ENCODE peak calls at places on chromosomes 7 and 10, in eight cellular contexts. F is GM03348; R is M059J; O is NCI-H1417; P is H7; N is GM18507; D is SW 1271; H is naive thymus-derived CD8-positive, alpha-beta T cell. A is an unnamed sample.

GRCh38 chr7:67551027-67551426 is 554.4 kb downstream of the TYW1 start:
- DNase-seq in H (no peak), N (no peak), O (no peak), F (no peak), P (no peak), R (no peak), D (no peak), A (no peak)

GRCh38 chr7:1460757-1461639 is 1.7 kb upstream of the MICALL2 start:
- DNase-seq in O (peak; percentile 45), R (peak; percentile 74), D (no peak), H (no peak), F (peak; percentile 64), P (peak; percentile 93), N (no peak), A (peak; percentile 83)

GRCh38 chr7:10940748-10941358 is 32.8 kb upstream of the PHF14 start:
- DNase-seq in R (no peak), P (peak; percentile 6), D (no peak), O (peak; percentile 90), N (no peak), H (no peak), F (no peak), A (peak; percentile 19)

GRCh38 chr7:151459726-151460473 is 20.0 kb upstream of the CRYGN start:
- DNase-seq in H (no peak), P (peak; percentile 67), O (no peak), N (no peak), F (peak; percentile 90), D (no peak), R (peak; percentile 95), A (no peak)

GRCh38 chr7:131015131-131015954 is 281.3 kb upstream of the KLF14 start:
- DNase-seq in R (peak; percentile 91), O (peak; percentile 42), N (no peak), P (no peak), H (no peak), D (peak; percentile 38), F (peak; percentile 38), A (no peak)

GRCh38 chr10:117790621-117791020 is 248.1 kb downstream of the EMX2 start:
- DNase-seq in N (no peak), O (no peak), H (no peak), D (no peak), P (no peak), R (no peak), F (no peak), A (no peak)

GRCh38 chr7:91459539-91459938 is 195.3 kb downstream of the FZD1 start:
- DNase-seq in P (no peak), R (no peak), H (no peak), D (no peak), F (no peak), O (no peak), N (no peak), A (no peak)

GRCh38 chr7:34158754-34159153 is 253.4 kb downstream of the BMPER start:
- DNase-seq in N (no peak), D (no peak), P (peak; percentile 43), F (no peak), H (no peak), R (peak; percentile 27), O (no peak), A (no peak)

GRCh38 chr7:69659964-69660363 is 61.7 kb downstream of the AUTS2 start:
- DNase-seq in O (peak; percentile 15), H (no peak), N (no peak), P (no peak), F (peak; percentile 63), D (no peak), R (peak; percentile 24), A (no peak)

GRCh38 chr7:101678713-101679112 is 49.6 kb upstream of the MYL10 start:
- DNase-seq in F (peak; percentile 41), O (no peak), R (peak; percentile 95), H (no peak), P (peak; percentile 36), N (no peak), D (no peak), A (no peak)

GRCh38 chr7:72211175-72211574 is 201.0 kb downstream of the CALN1 start:
- DNase-seq in F (no peak), H (no peak), P (no peak), O (no peak), N (no peak), D (no peak), R (peak; percentile 46), A (no peak)

GRCh38 chr10:132439025-132439388 is 42.0 kb downstream of the PWWP2B start:
- DNase-seq in H (no peak), D (no peak), R (no peak), N (no peak), O (no peak), F (no peak), P (no peak), A (no peak)

GRCh38 chr7:128056901-128057300 is 25.7 kb upstream of the LRRC4 start:
- DNase-seq in H (no peak), O (no peak), R (peak; percentile 71), F (peak; percentile 78), N (no peak), P (no peak), D (no peak), A (no peak)

GRCh38 chr10:4061441-4061951 is 276.5 kb upstream of the KLF6 start:
- DNase-seq in D (no peak), H (no peak), P (no peak), O (no peak), N (no peak), F (peak; percentile 44), R (no peak), A (no peak)

GRCh38 chr10:122462533-122463465 is 1.4 kb downstream of the HTRA1 start:
- DNase-seq in H (no peak), N (no peak), O (no peak), F (peak; percentile 66), R (peak; percentile 42), D (no peak), P (peak; percentile 67), A (no peak)

GRCh38 chr7:74153736-74154135 is 20.4 kb upstream of the EIF4H start:
- DNase-seq in F (no peak), D (no peak), N (no peak), R (peak; percentile 73), P (no peak), H (no peak), O (no peak), A (no peak)

GRCh38 chr7:17663056-17663675 is 277.1 kb downstream of the SNX13 start:
- DNase-seq in P (no peak), F (peak; percentile 76), R (peak; percentile 91), O (no peak), D (no peak), N (no peak), H (no peak), A (no peak)

GRCh38 chr10:129586897-129587443 is 119.9 kb downstream of the MGMT start:
- DNase-seq in D (no peak), P (no peak), F (no peak), H (no peak), R (no peak), N (no peak), O (peak; percentile 0), A (no peak)

GRCh38 chr7:151251328-151251925 is 2.9 kb upstream of the SMARCD3 start:
- DNase-seq in N (no peak), F (no peak), O (peak; percentile 92), D (no peak), H (peak; percentile 36), P (no peak), R (peak; percentile 50), A (no peak)

GRCh38 chr7:149321978-149322541 is 60.1 kb downstream of the ZNF783 start:
- DNase-seq in D (no peak), H (no peak), N (no peak), O (no peak), R (peak; percentile 41), P (no peak), F (no peak), A (no peak)

GRCh38 chr10:103499881-103500280 is 6.4 kb downstream of the NEURL1 start:
- DNase-seq in O (no peak), D (no peak), H (no peak), N (no peak), R (peak; percentile 48), P (peak; percentile 58), F (no peak), A (no peak)